ENCODE peak calls at places on chromosomes 16 and 17, in eight cellular contexts. D is ACHN; U is posterior vena cava; R is heart right ventricle; P is amniotic stem cell; Q is T-cell; N is stimulated activated CD4-positive, alpha-beta T cell treated with anti-CD3 and anti-CD28 coated beads, Interleukin-1b, Interleukin-23, amount 100 ng/mL, for 24 hours; C is NCI-H345. A is an unnamed sample.

GRCh38 chr16:89723279-89724250 is 2.2 kb downstream of the ZNF276 start:
- DNase-seq in D (no peak), U (no peak), R (peak; percentile 64), P (no peak), Q (peak; percentile 90), N (no peak), C (no peak), A (no peak)

GRCh38 chr17:66840061-66840460 is 5.1 kb downstream of the CACNG5 start:
- DNase-seq in D (no peak), U (peak; percentile 73), R (no peak), P (no peak), Q (no peak), N (no peak), C (no peak), A (no peak)

GRCh38 chr17:2710075-2710803 is 1.3 kb downstream of the CLUH start:
- DNase-seq in D (no peak), U (peak; percentile 76), R (no peak), P (no peak), Q (no peak), N (no peak), C (no peak), A (no peak)

GRCh38 chr17:49315974-49316570 is 46.0 kb downstream of the ZNF652 start:
- DNase-seq in D (peak; percentile 17), U (no peak), R (no peak), P (no peak), Q (no peak), N (no peak), C (no peak), A (no peak)

GRCh38 chr17:57480438-57481196 is 224.3 kb downstream of the MSI2 start:
- DNase-seq in D (peak; percentile 11), U (peak; percentile 5), R (no peak), P (peak; percentile 55), Q (no peak), N (no peak), C (no peak), A (no peak)

GRCh38 chr17:28327031-28327607 is 8.1 kb downstream of the TMEM97 start:
- DNase-seq in D (no peak), U (no peak), R (no peak), P (no peak), Q (no peak), N (no peak), C (no peak), A (no peak)

GRCh38 chr16:18958621-18959578 is 24.8 kb upstream of the TMC7 start:
- DNase-seq in D (no peak), U (no peak), R (no peak), P (no peak), Q (no peak), N (no peak), C (no peak), A (no peak)

GRCh38 chr16:74743668-74744299 is 30.8 kb downstream of the FA2H start:
- DNase-seq in D (peak; percentile 98), U (peak; percentile 53), R (no peak), P (peak; percentile 46), Q (no peak), N (no peak), C (peak; percentile 57), A (no peak)

GRCh38 chr17:72529386-72529785 is 408.6 kb downstream of the SOX9 start:
- DNase-seq in D (no peak), U (peak; percentile 24), R (no peak), P (no peak), Q (no peak), N (no peak), C (peak; percentile 84), A (no peak)

GRCh38 chr16:47317465-47318240 is 143.2 kb downstream of the ITFG1 start:
- DNase-seq in D (no peak), U (no peak), R (no peak), P (no peak), Q (no peak), N (no peak), C (no peak), A (no peak)

GRCh38 chr16:30394603-30395154 is 541 bp upstream of the ZNF48 start:
- DNase-seq in D (peak; percentile 33), U (no peak), R (no peak), P (no peak), Q (no peak), N (no peak), C (no peak), A (no peak)

GRCh38 chr16:57235128-57236092 is 9.6 kb upstream of the ARL2BP start:
- DNase-seq in D (no peak), U (no peak), R (no peak), P (no peak), Q (no peak), N (no peak), C (peak; percentile 81), A (no peak)

GRCh38 chr17:3659541-3660111 is 8.8 kb downstream of the TAX1BP3 start:
- DNase-seq in D (peak; percentile 51), U (peak; percentile 96), R (peak; percentile 77), P (peak; percentile 47), Q (no peak), N (no peak), C (no peak), A (no peak)

GRCh38 chr17:9185142-9185541 is 163.8 kb downstream of the NTN1 start:
- DNase-seq in D (no peak), U (no peak), R (no peak), P (no peak), Q (no peak), N (no peak), C (no peak), A (no peak)

GRCh38 chr17:44601574-44602372 is 44.5 kb downstream of the FZD2 start:
- DNase-seq in D (no peak), U (no peak), R (no peak), P (no peak), Q (no peak), N (no peak), C (no peak), A (no peak)

GRCh38 chr17:43814714-43815113 is 18.2 kb downstream of the MPP3 start:
- DNase-seq in D (peak; percentile 55), U (no peak), R (no peak), P (peak; percentile 26), Q (no peak), N (no peak), C (no peak), A (no peak)

GRCh38 chr16:86573215-86573614 is 5.1 kb upstream of the FOXL1 start:
- DNase-seq in D (no peak), U (no peak), R (no peak), P (no peak), Q (no peak), N (no peak), C (no peak), A (no peak)

GRCh38 chr17:43092891-43093290 is 32.3 kb downstream of the BRCA1 start:
- DNase-seq in D (no peak), U (no peak), R (no peak), P (no peak), Q (no peak), N (no peak), C (no peak), A (no peak)

GRCh38 chr16:89422905-89423630 is 67.3 kb downstream of the ANKRD11 start:
- DNase-seq in D (peak; percentile 78), U (no peak), R (no peak), P (no peak), Q (peak; percentile 47), N (no peak), C (no peak), A (no peak)

GRCh38 chr17:20009302-20010098 is at the start of gene SPECC1:
- DNase-seq in D (peak; percentile 81), U (peak; percentile 94), R (peak; percentile 87), P (no peak), Q (peak; percentile 70), N (peak; percentile 52), C (peak; percentile 78), A (peak; percentile 28)